ENCODE peak calls at places on chromosomes 16 and 17, in six cellular contexts. E is endothelial cell of umbilical vein, C is K562, O is A549, R is GM12878, V is HepG2. M is an unnamed sample.

GRCh38 chr17:41734949-41735313 is 488 bp upstream of the HAP1 start:
- DNase-seq in O (no peak), R (no peak), C (no peak), E (no peak), V (no peak), M (no peak)

GRCh38 chr16:86306811-86307517 is 203.4 kb upstream of the FOXF1 start:
- DNase-seq in V (no peak), R (no peak), O (no peak), E (no peak), C (no peak), M (peak)

GRCh38 chr17:42414782-42415409 is 8.2 kb downstream of the CAVIN1 start:
- DNase-seq in V (no peak), C (peak), R (no peak), E (peak), O (no peak), M (peak)

GRCh38 chr16:15502041-15502725 is 67.8 kb downstream of the BMERB1 start:
- DNase-seq in O (peak), C (peak), E (peak), R (no peak), V (peak), M (peak)

GRCh38 chr17:60145006-60145935 is 4.5 kb upstream of the CA4 start:
- DNase-seq in R (no peak), C (no peak), O (no peak), V (no peak), E (no peak), M (no peak)

GRCh38 chr17:36675250-36675649 is 73.9 kb downstream of the MRM1 start:
- DNase-seq in R (no peak), E (no peak), C (no peak), O (no peak), V (no peak), M (peak)

GRCh38 chr17:17835415-17836249 is 1.2 kb downstream of the SREBF1 start:
- DNase-seq in E (no peak), V (no peak), R (no peak), C (no peak), O (no peak), M (no peak)

GRCh38 chr17:57481901-57482300 is 225.6 kb downstream of the MSI2 start:
- DNase-seq in O (no peak), C (peak), R (no peak), E (no peak), V (no peak), M (no peak)

GRCh38 chr16:21088646-21089538 is 61.8 kb downstream of the DNAH3 start:
- DNase-seq in O (no peak), C (no peak), E (no peak), R (no peak), V (no peak), M (no peak)

GRCh38 chr16:30186782-30187555 is 3.6 kb downstream of the CORO1A start:
- DNase-seq in C (peak), O (peak), E (peak), R (peak), V (peak), M (peak)

GRCh38 chr17:78680436-78680835 is 101.6 kb downstream of the CYTH1 start:
- DNase-seq in O (no peak), R (no peak), E (no peak), C (no peak), V (no peak), M (no peak)

GRCh38 chr17:50841949-50842354 is 6.6 kb downstream of the WFIKKN2 start:
- DNase-seq in R (no peak), O (peak), V (peak), C (peak), E (peak), M (peak)

GRCh38 chr16:15507299-15507958 is 73.0 kb downstream of the BMERB1 start:
- DNase-seq in O (no peak), R (no peak), C (no peak), V (no peak), E (peak), M (peak)

GRCh38 chr17:50920041-50920410 is 53.9 kb upstream of the TOB1 start:
- DNase-seq in R (no peak), E (no peak), V (no peak), O (peak), C (no peak), M (no peak)

GRCh38 chr17:48463531-48463930 is 33.5 kb upstream of the SKAP1 start:
- DNase-seq in C (no peak), R (no peak), O (no peak), E (no peak), V (no peak), M (no peak)

GRCh38 chr16:9199751-9200150 is 108.3 kb downstream of the HAPSTR1 start:
- DNase-seq in O (no peak), C (no peak), E (no peak), R (no peak), V (no peak), M (no peak)

GRCh38 chr17:15447928-15448579 is 19.4 kb downstream of the CDRT4 start:
- DNase-seq in C (no peak), O (no peak), R (no peak), E (peak), V (no peak), M (no peak)

GRCh38 chr16:67653131-67654068 is 6.7 kb downstream of the ACD start:
- DNase-seq in R (no peak), C (peak), V (no peak), O (no peak), E (no peak), M (no peak)

GRCh38 chr17:51184124-51184523 is 17.9 kb downstream of the NME2 start:
- DNase-seq in V (no peak), E (peak), O (no peak), R (no peak), C (no peak), M (no peak)

GRCh38 chr16:68041783-68042182 is 18.7 kb downstream of the DUS2 start:
- DNase-seq in V (no peak), E (no peak), R (no peak), C (no peak), O (no peak), M (peak)

GRCh38 chr17:44779211-44780025 is 20.6 kb downstream of the ADAM11 start:
- DNase-seq in V (peak), O (peak), C (peak), E (peak), R (peak), M (peak)

GRCh38 chr17:17808706-17809432 is 27.9 kb downstream of the SREBF1 start:
- DNase-seq in C (no peak), O (no peak), E (no peak), R (no peak), V (no peak), M (peak)

GRCh38 chr17:64326420-64327054 is 63.5 kb upstream of the TEX2 start:
- DNase-seq in V (peak), C (no peak), O (no peak), E (peak), R (no peak), M (peak)

GRCh38 chr17:53313746-53314145 is 509.0 kb upstream of the KIF2B start:
- DNase-seq in C (no peak), O (no peak), V (no peak), E (no peak), R (no peak), M (no peak)

GRCh38 chr16:3175157-3176153 is 12.5 kb upstream of the OR1F1 start:
- DNase-seq in V (peak), E (peak), R (no peak), O (peak), C (peak), M (peak)

GRCh38 chr17:75240394-75241142 is 20.8 kb downstream of the GGA3 start:
- DNase-seq in C (peak), E (peak), V (peak), R (no peak), O (peak), M (peak)

GRCh38 chr17:50280801-50281441 is 6.7 kb downstream of the TMEM92 start:
- DNase-seq in R (no peak), V (no peak), O (no peak), C (no peak), E (no peak), M (peak)

GRCh38 chr16:50445603-50446250 is 76.9 kb upstream of the BRD7 start:
- DNase-seq in E (no peak), O (no peak), V (no peak), R (no peak), C (no peak), M (no peak)

GRCh38 chr16:50442221-50442620 is 73.4 kb upstream of the BRD7 start:
- DNase-seq in E (no peak), V (no peak), O (no peak), R (no peak), C (no peak), M (no peak)

GRCh38 chr16:50446861-50447260 is 78.1 kb upstream of the BRD7 start:
- DNase-seq in C (no peak), O (no peak), V (no peak), E (no peak), R (no peak), M (no peak)

GRCh38 chr16:50441758-50442157 is 73.0 kb upstream of the BRD7 start:
- DNase-seq in R (no peak), E (no peak), V (no peak), O (no peak), C (no peak), M (peak)

GRCh38 chr16:50444546-50444945 is 75.8 kb upstream of the BRD7 start:
- DNase-seq in C (no peak), V (no peak), O (no peak), R (no peak), E (no peak), M (no peak)
- TF ChIP-seq MYC in C (no peak), V (no peak), O (no peak), R (no peak), E (no peak), M (no peak)

DNA sequence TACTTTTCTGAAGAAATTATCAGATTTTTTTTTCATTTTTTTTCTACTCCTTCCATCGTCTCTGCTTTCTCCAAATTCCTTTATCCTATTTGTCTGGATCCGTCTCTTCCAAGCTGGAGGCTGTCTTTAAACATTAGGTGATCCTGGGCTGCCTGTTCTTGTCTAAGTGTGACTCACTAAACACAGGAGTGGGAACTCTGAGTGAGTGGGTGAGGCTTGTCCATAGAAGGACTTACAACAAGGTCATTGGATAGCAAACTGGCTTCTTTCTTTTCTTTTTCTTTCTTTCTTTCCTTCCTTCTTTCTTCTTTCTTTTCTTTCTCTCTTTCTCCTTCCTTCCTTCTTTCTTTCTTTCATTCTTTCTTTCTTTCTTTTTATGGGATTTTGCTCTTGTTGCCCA is 18.2 kb downstream of the ALOX15 start:
- DNase-seq in V (no peak), E (no peak), C (no peak), R (no peak), O (no peak), M (no peak)
- TF ChIP-seq MYC in V (no peak), E (no peak), C (no peak), R (no peak), O (no peak), M (no peak)

DNA sequence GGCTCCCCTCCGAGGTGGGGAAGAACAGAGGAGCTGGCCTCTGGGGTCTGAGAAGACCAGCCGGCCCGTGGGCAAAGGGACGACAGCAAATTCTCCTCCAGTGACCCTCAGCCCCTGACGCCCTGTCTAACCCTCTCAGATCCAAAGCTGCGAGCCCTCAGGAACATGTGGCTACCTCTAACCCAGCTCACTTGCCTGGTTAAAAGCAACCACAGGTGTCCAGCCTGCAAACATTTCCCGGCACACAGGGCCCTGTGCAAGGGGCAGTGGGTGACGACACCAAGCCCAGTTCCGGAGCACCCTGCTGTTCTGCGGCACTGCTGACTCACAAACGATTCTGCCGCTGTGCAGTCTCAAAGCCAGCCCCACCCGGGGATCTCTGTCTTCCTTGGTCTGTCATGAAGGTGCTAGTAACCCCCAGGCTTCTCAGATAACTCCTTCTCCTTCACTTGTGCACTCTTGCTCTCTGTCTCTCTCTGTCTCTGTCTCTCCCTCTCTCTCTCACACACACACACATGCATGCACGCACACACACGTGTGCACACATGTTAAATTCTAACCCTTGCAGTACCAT is 23.0 kb downstream of the WNT3 start:
- DNase-seq in R (no peak), V (peak), C (peak), O (peak), E (no peak), M (peak)
- TF ChIP-seq MYC in R (no peak), V (peak), C (no peak), O (no peak), E (no peak), M (no peak)

DNA sequence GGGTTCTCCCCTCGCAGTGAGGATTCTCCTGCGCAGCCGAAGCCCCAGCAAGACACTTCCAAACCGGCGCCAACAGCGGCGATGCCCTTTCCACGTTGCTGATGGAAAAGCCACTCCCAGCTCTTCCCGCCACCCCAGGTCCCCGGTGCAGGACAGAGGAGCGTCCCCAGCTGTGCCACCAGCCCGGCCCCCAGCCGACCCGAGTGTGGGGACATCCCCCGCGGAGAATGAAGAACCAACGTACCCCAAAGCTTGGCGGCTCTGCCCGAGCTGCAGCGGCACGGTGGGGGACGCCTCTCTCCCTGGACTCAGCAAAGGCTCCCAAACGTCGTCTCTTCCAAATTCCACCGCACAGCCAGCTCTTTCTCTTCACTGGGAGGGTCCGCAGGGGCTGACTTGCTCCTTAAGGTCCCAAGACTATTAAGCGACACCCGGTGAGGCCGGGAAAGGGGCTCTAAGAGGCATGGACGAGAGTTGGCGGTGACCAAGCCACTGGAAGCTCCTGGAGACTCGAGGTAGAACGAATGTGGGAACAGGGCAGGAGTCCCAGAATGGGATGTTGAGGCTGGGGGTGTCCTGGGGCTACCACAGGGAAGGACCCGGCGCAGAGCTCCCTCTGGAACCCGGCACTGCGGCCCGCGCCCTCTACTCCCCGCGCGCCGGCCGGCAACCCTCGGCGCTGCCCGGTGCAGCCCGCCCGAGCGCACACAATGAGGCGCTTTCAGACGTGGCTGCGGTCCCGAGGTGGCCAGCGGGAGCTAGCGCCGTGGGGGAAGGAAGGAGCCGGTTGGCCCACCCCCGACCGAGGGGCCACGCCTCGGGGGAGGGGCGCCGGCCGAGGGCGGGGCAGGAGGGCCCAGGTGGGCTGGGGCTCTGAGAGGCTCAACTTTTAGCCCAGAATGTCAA is at the start of gene CHST6:
- DNase-seq in V (peak), O (no peak), R (no peak), C (peak), E (peak), M (peak)
- TF ChIP-seq MYC in V (peak), O (no peak), R (no peak), C (no peak), E (no peak), M (no peak)

DNA sequence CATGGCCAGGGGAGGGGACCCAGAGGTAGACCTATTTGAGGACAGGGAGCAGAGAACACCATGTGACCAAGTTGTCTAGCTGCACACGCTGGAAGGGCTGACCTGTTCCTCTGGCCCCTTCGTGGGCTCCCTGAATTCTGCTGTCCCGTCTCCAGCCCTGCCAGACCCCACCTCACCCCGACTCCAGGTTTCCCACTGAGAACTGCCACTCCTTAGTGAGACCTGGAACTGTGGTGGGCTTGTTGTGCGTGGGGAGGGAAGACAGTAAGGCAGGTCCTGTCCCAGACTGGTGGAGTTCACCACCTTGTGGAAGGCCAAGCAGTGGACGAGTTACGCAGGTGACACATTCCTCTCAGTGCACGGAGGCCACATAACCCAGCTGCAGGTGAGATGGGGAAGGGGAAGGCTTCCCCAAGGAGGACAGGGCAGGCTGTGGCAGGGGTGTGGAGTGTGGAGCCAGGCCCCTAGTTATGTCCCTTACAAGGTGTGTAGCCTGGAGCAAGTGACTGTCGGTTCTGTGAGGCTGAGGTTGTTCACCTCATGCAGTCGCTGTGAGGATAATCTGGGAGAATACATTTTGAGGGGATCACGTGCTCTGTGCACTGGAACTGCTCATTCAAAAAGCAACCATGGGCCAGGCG is 54.7 kb downstream of the USP22 start:
- DNase-seq in V (no peak), R (no peak), E (no peak), C (no peak), O (no peak), M (no peak)
- TF ChIP-seq MYC in V (no peak), R (no peak), E (no peak), C (no peak), O (no peak), M (no peak)

GRCh38 chr17:2947588-2947950 is 115.8 kb downstream of the OR1D5 start:
- DNase-seq in C (no peak), R (no peak), V (no peak), O (no peak), E (no peak), M (no peak)

GRCh38 chr17:2947996-2948550 is 115.3 kb downstream of the OR1D5 start:
- DNase-seq in C (no peak), E (no peak), V (no peak), R (no peak), O (no peak), M (no peak)

GRCh38 chr17:2946130-2946529 is 117.3 kb downstream of the OR1D5 start:
- DNase-seq in E (no peak), R (no peak), O (no peak), V (no peak), C (no peak), M (no peak)

GRCh38 chr17:2943971-2944370 is 119.4 kb downstream of the OR1D5 start:
- DNase-seq in O (no peak), V (no peak), C (no peak), R (no peak), E (no peak), M (peak)

DNA sequence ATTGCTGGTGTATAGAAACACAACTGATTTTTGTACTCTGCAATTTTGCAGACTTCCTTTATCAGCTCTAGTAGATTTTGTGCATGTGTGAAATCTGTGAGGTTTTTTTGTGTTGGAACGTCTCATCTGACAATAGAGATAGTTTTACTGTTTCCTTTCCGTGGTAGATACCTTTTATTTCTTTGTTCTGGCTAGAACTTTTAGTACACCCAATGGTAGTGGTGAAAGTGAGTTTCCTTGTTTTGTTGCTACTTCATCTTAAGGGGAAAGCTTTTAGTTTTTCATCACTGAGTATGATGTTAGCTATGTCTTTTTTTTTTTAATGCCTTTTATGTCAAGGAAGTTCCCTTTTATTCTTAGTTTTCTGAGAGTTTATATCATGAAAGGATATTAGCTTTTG is 118.1 kb downstream of the OR1D5 start:
- DNase-seq in V (no peak), O (no peak), R (no peak), E (no peak), C (no peak), M (no peak)
- TF ChIP-seq MYC in V (no peak), O (no peak), R (no peak), E (no peak), C (no peak), M (no peak)

M was measured in NB4.